ENCODE peak calls at places on chromosomes 2 and 18, in four cellular contexts. N is fibroblast of lung, W is OCI-LY7, F is heart right ventricle. X is an unnamed sample.

GRCh38 chr2:134460583-134460998 is 206.7 kb downstream of the MGAT5 start:
- DNase-seq in W (peak), N (peak), F (peak), X (peak)

GRCh38 chr2:203905661-203906060 is 30.9 kb upstream of the ICOS start:
- DNase-seq in F (no peak), N (peak), W (no peak), X (no peak)

GRCh38 chr2:204505946-204506345 is 39.3 kb upstream of the PARD3B start:
- DNase-seq in F (no peak), N (peak), W (no peak), X (no peak)

GRCh38 chr18:72543362-72544055 is 633 bp downstream of the CBLN2 start:
- DNase-seq in F (no peak), W (no peak), N (no peak), X (no peak)

GRCh38 chr2:63000801-63001200 is 49.8 kb upstream of the OTX1 start:
- DNase-seq in F (no peak), W (no peak), N (peak), X (no peak)

GRCh38 chr18:54684786-54685185 is 93.7 kb downstream of the DYNAP start:
- DNase-seq in W (no peak), F (no peak), N (peak), X (no peak)

GRCh38 chr2:165293439-165294420 is 54.5 kb downstream of the SCN2A start:
- DNase-seq in F (no peak), N (peak), W (peak), X (peak)

GRCh38 chr2:42351864-42352263 is 9.2 kb downstream of the COX7A2L start:
- DNase-seq in N (no peak), F (no peak), W (no peak), X (no peak)

GRCh38 chr2:11073251-11073650 is 82.0 kb upstream of the SLC66A3 start:
- DNase-seq in W (peak), N (no peak), F (no peak), X (peak)

GRCh38 chr2:233091595-233092375 is 31.6 kb downstream of the INPP5D start:
- DNase-seq in W (no peak), N (no peak), F (no peak), X (no peak)

GRCh38 chr2:81260320-81260719 is 955.8 kb upstream of the LRRTM1 start:
- DNase-seq in F (no peak), W (no peak), N (peak), X (peak)

GRCh38 chr2:168350380-168350779 is 103.0 kb upstream of the STK39 start:
- DNase-seq in N (no peak), F (no peak), W (no peak), X (no peak)

GRCh38 chr2:14016289-14016955 is 616.1 kb upstream of the LRATD1 start:
- DNase-seq in N (peak), W (no peak), F (no peak), X (peak)

GRCh38 chr2:242059566-242059965 is 190.0 kb downstream of the RTP5 start:
- DNase-seq in F (no peak), N (no peak), W (no peak), X (no peak)

GRCh38 chr2:111209045-111209514 is 88.4 kb downstream of the BCL2L11 start:
- DNase-seq in F (no peak), W (no peak), N (peak), X (no peak)

GRCh38 chr18:463442-464310 is 36.8 kb downstream of the COLEC12 start:
- DNase-seq in W (no peak), F (no peak), N (peak), X (no peak)

GRCh38 chr2:149562304-149562703 is 25.3 kb downstream of the MMADHC start:
- DNase-seq in W (no peak), N (peak), F (no peak), X (no peak)

GRCh38 chr18:38575648-38576047 is 1010.0 kb upstream of the CELF4 start:
- DNase-seq in N (no peak), F (no peak), W (no peak), X (no peak)

GRCh38 chr18:50240083-50240563 is 26.2 kb downstream of the CFAP53 start:
- DNase-seq in F (no peak), N (peak), W (no peak), X (no peak)

GRCh38 chr2:32064021-32064678 is 794 bp downstream of the SPAST start:
- DNase-seq in W (peak), N (no peak), F (no peak), X (no peak)

GRCh38 chr2:48601349-48601748 is 16.3 kb upstream of the GTF2A1L start:
- DNase-seq in W (peak), F (no peak), N (peak), X (no peak)

GRCh38 chr2:105744091-105744908 is 412 bp upstream of the NCK2 start:
- DNase-seq in W (peak), N (peak), F (peak), X (no peak)

GRCh38 chr18:40917096-40917495 is 1037.9 kb upstream of the PIK3C3 start:
- DNase-seq in N (peak), W (no peak), F (no peak), X (no peak)

GRCh38 chr2:12918138-12918840 is 201.6 kb downstream of the TRIB2 start:
- DNase-seq in F (no peak), W (no peak), N (no peak), X (no peak)

GRCh38 chr2:81767173-81767720 is 1462.7 kb upstream of the LRRTM1 start:
- DNase-seq in F (no peak), W (no peak), N (peak), X (no peak)

GRCh38 chr18:36315736-36316135 is 18.2 kb downstream of the FHOD3 start:
- DNase-seq in F (no peak), N (peak), W (no peak), X (no peak)

GRCh38 chr2:120551540-120551939 is 184.1 kb upstream of the GLI2 start:
- DNase-seq in F (no peak), W (peak), N (no peak), X (no peak)

GRCh38 chr2:218516614-218517013 is 51.5 kb downstream of the USP37 start:
- DNase-seq in F (no peak), W (peak), N (peak), X (no peak)
- TF ChIP-seq CTCF in F (no peak), W (peak), N (no peak), X (no peak)

GRCh38 chr2:129319422-129319717 is 660.1 kb upstream of the RAB6C start:
- DNase-seq in F (no peak), W (no peak), N (no peak), X (no peak)
- H3K4me3 ChIP-seq in F (no peak), W (no peak), N (no peak), X (no peak)

DNA sequence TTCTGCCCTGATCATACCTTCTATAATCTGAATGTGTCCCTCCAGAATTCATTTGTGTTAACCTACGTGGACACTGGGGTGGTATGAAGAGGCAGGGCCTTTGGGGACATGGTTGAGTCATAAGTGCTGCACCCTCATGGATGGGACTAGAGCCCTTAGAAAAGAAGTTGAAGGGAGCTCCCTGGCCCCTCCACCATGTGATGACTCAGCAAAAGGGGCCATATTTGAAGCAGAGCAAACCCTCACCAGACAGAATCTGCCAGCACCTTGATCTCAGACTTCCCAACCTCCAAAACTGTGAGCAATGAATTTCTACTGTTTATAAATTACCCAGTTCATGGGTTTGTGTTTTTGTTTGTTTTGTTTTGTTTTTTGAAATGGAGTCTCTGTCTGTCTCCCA is 33.4 kb upstream of the CD207 start:
- DNase-seq in F (no peak), W (no peak), N (no peak), X (no peak)
- TF ChIP-seq CTCF in F (no peak), W (no peak), N (no peak), X (no peak)

DNA sequence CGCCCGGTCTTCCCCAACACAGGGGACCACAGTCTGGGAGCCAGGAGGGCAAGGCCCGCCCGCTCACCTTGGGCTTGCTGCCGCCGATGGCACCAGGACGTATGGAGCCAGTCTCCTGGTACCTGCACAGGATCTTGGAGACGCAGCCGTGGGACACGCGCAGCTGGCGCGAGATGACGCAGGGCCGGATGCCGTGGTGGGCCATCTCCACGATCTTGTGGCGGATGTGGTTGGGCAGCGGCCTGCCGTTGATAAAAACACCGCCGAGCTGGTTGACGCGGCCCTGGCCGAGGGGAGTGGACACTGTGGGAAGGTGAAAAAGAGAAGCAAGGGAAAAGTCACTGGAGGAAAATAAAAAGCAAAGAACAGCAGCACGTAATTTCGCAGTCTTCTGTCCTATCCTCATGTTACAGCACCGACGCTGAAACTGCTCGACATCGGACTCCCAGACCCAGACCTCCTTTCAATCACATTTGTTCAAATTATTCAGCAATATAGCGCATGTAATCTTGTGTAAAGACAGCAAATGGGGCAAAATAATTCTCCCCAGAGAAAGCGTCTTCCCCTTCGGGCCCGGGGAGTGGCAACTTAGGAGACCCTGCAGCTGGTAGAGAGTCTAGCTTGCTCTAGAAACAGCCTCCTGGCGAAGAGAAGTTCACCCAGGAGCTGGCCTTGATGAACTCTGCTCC is 1.7 kb downstream of the PAX3 start:
- DNase-seq in F (no peak), W (no peak), N (peak), X (no peak)
- H3K4me3 ChIP-seq in F (no peak), W (no peak), N (no peak), X (no peak)

DNA sequence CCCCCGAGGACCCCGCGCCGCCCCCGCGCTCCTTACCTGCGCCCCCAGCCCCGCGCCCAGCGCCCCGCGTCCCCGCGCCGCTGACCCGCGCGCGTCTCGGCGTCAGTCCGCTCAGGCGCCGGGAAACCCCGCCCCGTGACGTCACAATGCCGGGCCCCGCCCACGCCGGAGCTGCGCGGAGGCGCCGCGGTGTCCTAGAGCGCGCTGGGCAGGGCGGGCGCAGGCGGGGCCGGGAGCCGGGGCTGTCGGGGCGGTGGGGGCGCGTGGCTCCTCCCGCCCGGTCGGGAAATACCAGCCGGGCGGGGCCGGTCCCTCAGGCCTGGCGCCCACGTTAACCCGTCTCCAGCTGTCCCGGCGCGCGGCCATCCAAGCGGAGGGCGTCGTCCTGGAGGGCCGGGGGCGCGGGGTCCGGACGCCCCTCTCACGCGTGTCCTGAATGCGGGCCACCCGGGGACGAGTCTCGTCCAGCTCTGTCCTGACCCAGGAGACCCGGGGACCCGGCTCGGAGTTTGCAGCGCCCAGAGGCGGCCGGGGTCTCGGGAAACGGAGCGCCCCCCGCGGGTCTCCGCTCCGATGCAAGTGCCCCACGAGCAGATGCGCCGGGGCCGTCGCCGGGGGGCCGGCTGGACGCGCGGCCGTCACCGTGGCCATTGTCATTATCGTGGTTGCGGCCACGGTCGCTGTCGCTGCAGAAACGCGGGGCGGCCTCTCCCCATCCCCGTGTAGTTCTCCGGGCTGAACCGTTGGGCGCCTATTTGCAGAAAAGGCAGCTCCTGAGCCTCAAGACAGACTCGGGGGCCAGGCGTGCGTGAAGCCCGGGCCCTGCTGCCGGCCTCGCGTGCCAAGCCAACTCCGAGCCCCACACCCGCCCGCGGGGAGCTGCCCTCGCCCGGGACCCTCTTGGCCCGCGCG is at the start of gene SLC66A2:
- DNase-seq in N (peak), W (peak), F (peak), X (no peak)
- TF ChIP-seq CTCF in N (no peak), W (peak), F (no peak), X (no peak)

GRCh38 chr18:13684546-13684945 is 41.8 kb downstream of the FAM210A start:
- DNase-seq in F (no peak), N (no peak), W (no peak), X (no peak)
- H3K4me3 ChIP-seq in F (no peak), N (no peak), W (no peak), X (no peak)

X was measured in LNCaP clone FGC.